ENCODE peak calls at places on chromosomes 3 and 15, in nine cellular contexts. One of them, this sample, is unnamed.

GRCh38 chr3:10196389-10197052 is 31.8 kb downstream of the IRAK2 start:
- DNase-seq in CD14-positive monocyte: peak; percentile 68
- DNase-seq in brain microvascular endothelial cell: peak; percentile 90
- DNase-seq in OCI-LY7: no peak
- DNase-seq in epithelial cell of proximal tubule: no peak
- DNase-seq in AG04450: no peak
- DNase-seq in hepatocyte: no peak
- DNase-seq in left ventricle myocardium inferior: peak; percentile 60
- DNase-seq in lower leg skin: no peak
- DNase-seq in this sample: no peak

GRCh38 chr3:111861396-111861795 is 2.3 kb downstream of the PHLDB2 start:
- DNase-seq in OCI-LY7: no peak
- DNase-seq in hepatocyte: no peak
- DNase-seq in left ventricle myocardium inferior: no peak
- DNase-seq in lower leg skin: no peak
- DNase-seq in brain microvascular endothelial cell: peak; percentile 40
- DNase-seq in epithelial cell of proximal tubule: no peak
- DNase-seq in CD14-positive monocyte: no peak
- DNase-seq in AG04450: no peak
- DNase-seq in this sample: no peak

GRCh38 chr3:132563409-132564074 is 33.5 kb upstream of the ACKR4 start:
- DNase-seq in epithelial cell of proximal tubule: no peak
- DNase-seq in lower leg skin: no peak
- DNase-seq in AG04450: no peak
- DNase-seq in hepatocyte: no peak
- DNase-seq in left ventricle myocardium inferior: no peak
- DNase-seq in CD14-positive monocyte: no peak
- DNase-seq in OCI-LY7: peak; percentile 1
- DNase-seq in brain microvascular endothelial cell: no peak
- DNase-seq in this sample: no peak

GRCh38 chr15:57356636-57357035 is 19.7 kb upstream of the CGNL1 start:
- DNase-seq in lower leg skin: no peak
- DNase-seq in CD14-positive monocyte: no peak
- DNase-seq in OCI-LY7: no peak
- DNase-seq in AG04450: no peak
- DNase-seq in left ventricle myocardium inferior: no peak
- DNase-seq in brain microvascular endothelial cell: peak; percentile 68
- DNase-seq in epithelial cell of proximal tubule: peak; percentile 59
- DNase-seq in hepatocyte: no peak
- DNase-seq in this sample: no peak

GRCh38 chr3:115975353-115975752 is 352.0 kb downstream of the GAP43 start:
- DNase-seq in lower leg skin: no peak
- DNase-seq in epithelial cell of proximal tubule: no peak
- DNase-seq in hepatocyte: peak; percentile 19
- DNase-seq in AG04450: peak; percentile 59
- DNase-seq in brain microvascular endothelial cell: peak; percentile 69
- DNase-seq in CD14-positive monocyte: no peak
- DNase-seq in OCI-LY7: no peak
- DNase-seq in left ventricle myocardium inferior: no peak
- DNase-seq in this sample: no peak

GRCh38 chr3:186461141-186461540 is 83.0 kb downstream of the CRYGS start:
- DNase-seq in hepatocyte: no peak
- DNase-seq in AG04450: peak; percentile 6
- DNase-seq in left ventricle myocardium inferior: no peak
- DNase-seq in brain microvascular endothelial cell: peak; percentile 62
- DNase-seq in epithelial cell of proximal tubule: peak; percentile 26
- DNase-seq in OCI-LY7: no peak
- DNase-seq in lower leg skin: no peak
- DNase-seq in CD14-positive monocyte: no peak
- DNase-seq in this sample: no peak

GRCh38 chr15:79025201-79025600 is 65.4 kb downstream of the RASGRF1 start:
- DNase-seq in lower leg skin: no peak
- DNase-seq in hepatocyte: no peak
- DNase-seq in CD14-positive monocyte: no peak
- DNase-seq in AG04450: no peak
- DNase-seq in epithelial cell of proximal tubule: no peak
- DNase-seq in brain microvascular endothelial cell: no peak
- DNase-seq in OCI-LY7: peak; percentile 76
- DNase-seq in left ventricle myocardium inferior: no peak
- DNase-seq in this sample: peak; percentile 36

GRCh38 chr3:170908235-170909116 is at the start of gene EIF5A2:
- DNase-seq in OCI-LY7: peak; percentile 98
- DNase-seq in AG04450: peak; percentile 82
- DNase-seq in lower leg skin: peak; percentile 94
- DNase-seq in epithelial cell of proximal tubule: peak; percentile 43
- DNase-seq in left ventricle myocardium inferior: peak; percentile 96
- DNase-seq in hepatocyte: peak; percentile 97
- DNase-seq in brain microvascular endothelial cell: peak; percentile 95
- DNase-seq in CD14-positive monocyte: peak; percentile 93
- DNase-seq in this sample: peak; percentile 94

GRCh38 chr15:59406446-59406845 is 31.5 kb upstream of the FAM81A start:
- DNase-seq in CD14-positive monocyte: no peak
- DNase-seq in left ventricle myocardium inferior: no peak
- DNase-seq in epithelial cell of proximal tubule: no peak
- DNase-seq in brain microvascular endothelial cell: no peak
- DNase-seq in hepatocyte: no peak
- DNase-seq in OCI-LY7: peak; percentile 67
- DNase-seq in AG04450: no peak
- DNase-seq in lower leg skin: no peak
- DNase-seq in this sample: no peak

GRCh38 chr3:156431334-156432121 is 123.4 kb downstream of the SSR3 start:
- DNase-seq in left ventricle myocardium inferior: no peak
- DNase-seq in OCI-LY7: no peak
- DNase-seq in lower leg skin: no peak
- DNase-seq in CD14-positive monocyte: no peak
- DNase-seq in brain microvascular endothelial cell: no peak
- DNase-seq in AG04450: no peak
- DNase-seq in epithelial cell of proximal tubule: no peak
- DNase-seq in hepatocyte: no peak
- DNase-seq in this sample: no peak

GRCh38 chr15:67043939-67044771 is 21.2 kb upstream of the SMAD3 start:
- DNase-seq in lower leg skin: no peak
- DNase-seq in CD14-positive monocyte: no peak
- DNase-seq in left ventricle myocardium inferior: no peak
- DNase-seq in brain microvascular endothelial cell: no peak
- DNase-seq in OCI-LY7: no peak
- DNase-seq in AG04450: no peak
- DNase-seq in hepatocyte: no peak
- DNase-seq in epithelial cell of proximal tubule: peak; percentile 81
- DNase-seq in this sample: no peak

GRCh38 chr3:139529624-139530023 is 9.9 kb downstream of the RBP1 start:
- DNase-seq in epithelial cell of proximal tubule: no peak
- DNase-seq in OCI-LY7: no peak
- DNase-seq in lower leg skin: no peak
- DNase-seq in brain microvascular endothelial cell: no peak
- DNase-seq in hepatocyte: no peak
- DNase-seq in CD14-positive monocyte: no peak
- DNase-seq in left ventricle myocardium inferior: no peak
- DNase-seq in AG04450: no peak
- DNase-seq in this sample: no peak

GRCh38 chr15:101115887-101116680 is 135.8 kb downstream of the CHSY1 start:
- DNase-seq in AG04450: no peak
- DNase-seq in brain microvascular endothelial cell: no peak
- DNase-seq in OCI-LY7: no peak
- DNase-seq in epithelial cell of proximal tubule: no peak
- DNase-seq in CD14-positive monocyte: no peak
- DNase-seq in lower leg skin: no peak
- DNase-seq in left ventricle myocardium inferior: peak; percentile 54
- DNase-seq in hepatocyte: peak; percentile 59
- DNase-seq in this sample: no peak

GRCh38 chr3:98223907-98224672 is 40.0 kb upstream of the OR5H6 start:
- DNase-seq in CD14-positive monocyte: no peak
- DNase-seq in hepatocyte: no peak
- DNase-seq in AG04450: no peak
- DNase-seq in lower leg skin: no peak
- DNase-seq in epithelial cell of proximal tubule: no peak
- DNase-seq in OCI-LY7: no peak
- DNase-seq in brain microvascular endothelial cell: no peak
- DNase-seq in left ventricle myocardium inferior: no peak
- DNase-seq in this sample: no peak

GRCh38 chr3:56869157-56869889 is 67.6 kb upstream of the ARHGEF3 start:
- DNase-seq in left ventricle myocardium inferior: no peak
- DNase-seq in hepatocyte: no peak
- DNase-seq in AG04450: peak; percentile 2
- DNase-seq in OCI-LY7: no peak
- DNase-seq in lower leg skin: no peak
- DNase-seq in epithelial cell of proximal tubule: no peak
- DNase-seq in CD14-positive monocyte: no peak
- DNase-seq in brain microvascular endothelial cell: no peak
- DNase-seq in this sample: no peak

GRCh38 chr15:62515696-62516395 is 350.8 kb upstream of the C2CD4B start:
- DNase-seq in AG04450: no peak
- DNase-seq in brain microvascular endothelial cell: no peak
- DNase-seq in hepatocyte: no peak
- DNase-seq in CD14-positive monocyte: no peak
- DNase-seq in left ventricle myocardium inferior: no peak
- DNase-seq in OCI-LY7: no peak
- DNase-seq in epithelial cell of proximal tubule: no peak
- DNase-seq in lower leg skin: no peak
- DNase-seq in this sample: no peak

GRCh38 chr15:55170361-55170760 is 26.4 kb downstream of the RSL24D1 start:
- DNase-seq in epithelial cell of proximal tubule: peak; percentile 9
- DNase-seq in OCI-LY7: no peak
- DNase-seq in left ventricle myocardium inferior: no peak
- DNase-seq in hepatocyte: no peak
- DNase-seq in brain microvascular endothelial cell: no peak
- DNase-seq in AG04450: no peak
- DNase-seq in lower leg skin: no peak
- DNase-seq in CD14-positive monocyte: no peak
- DNase-seq in this sample: no peak

GRCh38 chr15:55164284-55164683 is 32.5 kb downstream of the RSL24D1 start:
- DNase-seq in brain microvascular endothelial cell: no peak
- DNase-seq in OCI-LY7: no peak
- DNase-seq in CD14-positive monocyte: no peak
- DNase-seq in lower leg skin: no peak
- DNase-seq in epithelial cell of proximal tubule: no peak
- DNase-seq in left ventricle myocardium inferior: no peak
- DNase-seq in AG04450: no peak
- DNase-seq in hepatocyte: no peak
- DNase-seq in this sample: no peak

GRCh38 chr15:55168350-55168974 is 28.3 kb downstream of the RSL24D1 start:
- DNase-seq in hepatocyte: peak; percentile 79
- DNase-seq in OCI-LY7: peak; percentile 64
- DNase-seq in brain microvascular endothelial cell: peak; percentile 56
- DNase-seq in epithelial cell of proximal tubule: peak; percentile 29
- DNase-seq in AG04450: peak; percentile 21
- DNase-seq in CD14-positive monocyte: no peak
- DNase-seq in lower leg skin: peak; percentile 20
- DNase-seq in left ventricle myocardium inferior: no peak
- DNase-seq in this sample: peak; percentile 83
- TF ChIP-seq CTCF in hepatocyte: peak; percentile 71
- TF ChIP-seq CTCF in OCI-LY7: peak; percentile 92
- TF ChIP-seq CTCF in brain microvascular endothelial cell: peak; percentile 92
- TF ChIP-seq CTCF in epithelial cell of proximal tubule: peak; percentile 93
- TF ChIP-seq CTCF in AG04450: peak; percentile 92
- TF ChIP-seq CTCF in CD14-positive monocyte: peak; percentile 86
- TF ChIP-seq CTCF in lower leg skin: no peak
- TF ChIP-seq CTCF in left ventricle myocardium inferior: peak; percentile 74
- TF ChIP-seq CTCF in this sample: peak; percentile 90

DNA sequence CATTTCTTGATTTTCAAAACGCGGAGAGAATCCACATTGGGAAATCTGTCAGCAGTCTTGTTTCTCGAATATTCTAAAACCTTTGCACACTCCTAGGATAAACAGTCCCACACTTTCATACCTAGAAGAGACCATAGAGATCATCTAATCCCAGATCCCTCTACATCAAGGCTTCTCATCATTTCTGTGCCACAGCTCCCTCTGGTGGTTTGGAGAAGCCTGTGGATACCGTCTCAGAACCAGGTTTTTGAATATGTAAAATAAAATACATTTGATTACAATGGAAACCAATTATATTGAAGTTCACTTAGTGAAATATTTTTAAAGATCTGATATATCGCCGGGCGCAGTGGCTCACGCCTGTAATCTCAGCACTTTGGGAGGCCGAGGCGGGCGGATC is 211.9 kb upstream of the GOLGA6L4 start:
- DNase-seq in brain microvascular endothelial cell: peak; percentile 18
- DNase-seq in AG04450: peak; percentile 2
- DNase-seq in left ventricle myocardium inferior: no peak
- DNase-seq in hepatocyte: peak; percentile 39
- DNase-seq in epithelial cell of proximal tubule: no peak
- DNase-seq in CD14-positive monocyte: no peak
- DNase-seq in OCI-LY7: peak; percentile 37
- DNase-seq in lower leg skin: no peak
- DNase-seq in this sample: peak; percentile 69
- TF ChIP-seq CTCF in brain microvascular endothelial cell: peak; percentile 75
- TF ChIP-seq CTCF in AG04450: peak; percentile 76
- TF ChIP-seq CTCF in left ventricle myocardium inferior: peak; percentile 68
- TF ChIP-seq CTCF in hepatocyte: peak; percentile 55
- TF ChIP-seq CTCF in epithelial cell of proximal tubule: peak; percentile 67
- TF ChIP-seq CTCF in CD14-positive monocyte: peak; percentile 33
- TF ChIP-seq CTCF in OCI-LY7: peak; percentile 81
- TF ChIP-seq CTCF in lower leg skin: no peak
- TF ChIP-seq CTCF in this sample: peak; percentile 66

DNA sequence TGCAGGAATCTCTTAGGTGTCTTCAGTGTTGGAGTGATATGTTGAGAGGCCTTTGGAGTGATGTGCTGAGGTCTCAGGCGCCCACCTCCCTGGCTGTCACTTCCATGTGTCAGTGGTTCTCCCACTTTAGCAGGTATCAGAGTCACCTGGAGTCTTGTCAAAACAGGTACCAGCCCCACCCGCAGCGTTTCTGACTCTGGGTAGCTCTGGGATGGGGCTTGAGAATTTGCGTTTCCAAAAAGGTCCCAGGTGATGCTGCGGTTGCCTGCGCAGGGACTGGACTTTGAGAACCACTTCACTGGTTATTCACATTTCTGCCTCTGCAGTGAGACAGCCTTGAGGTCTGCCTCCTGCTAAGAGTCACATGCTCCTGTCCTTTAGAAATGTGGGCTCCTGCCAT is 15.5 kb downstream of the UMPS start:
- DNase-seq in CD14-positive monocyte: no peak
- DNase-seq in epithelial cell of proximal tubule: no peak
- DNase-seq in hepatocyte: no peak
- DNase-seq in brain microvascular endothelial cell: no peak
- DNase-seq in AG04450: no peak
- DNase-seq in left ventricle myocardium inferior: no peak
- DNase-seq in lower leg skin: no peak
- DNase-seq in OCI-LY7: no peak
- DNase-seq in this sample: no peak
- TF ChIP-seq CTCF in CD14-positive monocyte: no peak
- TF ChIP-seq CTCF in epithelial cell of proximal tubule: no peak
- TF ChIP-seq CTCF in hepatocyte: no peak
- TF ChIP-seq CTCF in brain microvascular endothelial cell: no peak
- TF ChIP-seq CTCF in AG04450: no peak
- TF ChIP-seq CTCF in left ventricle myocardium inferior: no peak
- TF ChIP-seq CTCF in lower leg skin: no peak
- TF ChIP-seq CTCF in OCI-LY7: no peak
- TF ChIP-seq CTCF in this sample: no peak

DNA sequence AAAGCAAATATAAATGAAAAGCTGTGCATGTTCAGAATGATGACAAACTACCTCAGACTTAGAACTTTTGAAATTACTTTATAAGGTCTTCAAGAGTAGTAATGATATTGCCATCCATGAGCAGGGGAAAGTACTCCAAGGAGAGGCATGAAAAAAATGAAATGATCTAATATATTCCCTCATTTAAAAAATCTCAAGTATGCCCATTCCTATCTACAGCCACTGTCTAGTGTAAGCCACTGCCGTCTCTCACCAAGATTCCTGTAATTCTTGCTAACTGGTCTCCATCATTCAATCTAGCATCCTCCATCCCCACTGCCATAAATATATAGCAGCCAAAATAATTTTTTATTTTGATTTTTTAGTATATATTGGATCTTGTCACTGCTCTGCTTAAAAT is 258.8 kb downstream of the PLOD2 start:
- DNase-seq in epithelial cell of proximal tubule: no peak
- DNase-seq in lower leg skin: no peak
- DNase-seq in AG04450: no peak
- DNase-seq in CD14-positive monocyte: no peak
- DNase-seq in OCI-LY7: no peak
- DNase-seq in brain microvascular endothelial cell: peak; percentile 27
- DNase-seq in left ventricle myocardium inferior: no peak
- DNase-seq in hepatocyte: no peak
- DNase-seq in this sample: no peak
- TF ChIP-seq CTCF in epithelial cell of proximal tubule: no peak
- TF ChIP-seq CTCF in lower leg skin: no peak
- TF ChIP-seq CTCF in AG04450: no peak
- TF ChIP-seq CTCF in CD14-positive monocyte: no peak
- TF ChIP-seq CTCF in OCI-LY7: no peak
- TF ChIP-seq CTCF in brain microvascular endothelial cell: no peak
- TF ChIP-seq CTCF in left ventricle myocardium inferior: no peak
- TF ChIP-seq CTCF in hepatocyte: no peak
- TF ChIP-seq CTCF in this sample: no peak

This sample was measured in Calu3.